ENCODE peak calls at places on chromosomes 13 and 19, in ten cellular contexts. H is neural crest cell, O is fibroblast of lung, G is uterus, W is HFF-Myc, S is nephron progenitor cell, X is suprapubic skin, Y is choroid plexus epithelial cell, C is tibial nerve, V is AG09309. M is an unnamed sample.

GRCh38 chr13:59461411-59461810 is 702.3 kb downstream of the DIAPH3 start:
- DNase-seq in H (no peak), O (no peak), G (no peak), W (no peak), S (no peak), X (no peak), Y (no peak), C (no peak), V (no peak), M (no peak)

GRCh38 chr19:16889429-16889882 is 657 bp downstream of the F2RL3 start:
- DNase-seq in H (no peak), O (no peak), G (no peak), W (no peak), S (no peak), X (peak; percentile 79), Y (no peak), C (no peak), V (no peak), M (no peak)

GRCh38 chr19:42113641-42114348 is 18.5 kb downstream of the POU2F2 start:
- DNase-seq in H (no peak), O (peak; percentile 98), G (no peak), W (peak; percentile 93), S (peak; percentile 60), X (no peak), Y (peak; percentile 90), C (no peak), V (peak; percentile 91), M (no peak)

GRCh38 chr19:57406516-57407123 is 4.3 kb upstream of the ZNF17 start:
- DNase-seq in H (peak; percentile 70), O (peak; percentile 16), G (peak; percentile 28), W (no peak), S (peak; percentile 75), X (no peak), Y (peak; percentile 61), C (no peak), V (no peak), M (peak; percentile 25)

GRCh38 chr13:50340146-50340545 is 324.9 kb downstream of the KCNRG start:
- DNase-seq in H (no peak), O (no peak), G (no peak), W (no peak), S (no peak), X (no peak), Y (no peak), C (no peak), V (no peak), M (no peak)

GRCh38 chr13:87129602-87130300 is 541.4 kb upstream of the SLITRK5 start:
- DNase-seq in H (no peak), O (peak; percentile 49), G (no peak), W (no peak), S (no peak), X (no peak), Y (peak; percentile 78), C (no peak), V (no peak), M (no peak)

GRCh38 chr13:108104736-108105135 is 110.6 kb downstream of the LIG4 start:
- DNase-seq in H (no peak), O (no peak), G (no peak), W (no peak), S (no peak), X (no peak), Y (no peak), C (no peak), V (no peak), M (no peak)

GRCh38 chr13:33322474-33322827 is 36.9 kb upstream of the STARD13 start:
- DNase-seq in H (no peak), O (peak; percentile 8), G (peak; percentile 72), W (no peak), S (no peak), X (no peak), Y (peak; percentile 80), C (no peak), V (no peak), M (no peak)

GRCh38 chr13:38350114-38350617 is 515 bp downstream of the UFM1 start:
- DNase-seq in H (no peak), O (peak; percentile 68), G (peak; percentile 54), W (no peak), S (peak; percentile 51), X (peak; percentile 85), Y (peak; percentile 65), C (peak; percentile 59), V (peak; percentile 11), M (peak; percentile 69)

GRCh38 chr13:50127017-50127725 is 111.9 kb downstream of the KCNRG start:
- DNase-seq in H (peak; percentile 40), O (peak; percentile 33), G (peak; percentile 49), W (no peak), S (peak; percentile 51), X (peak; percentile 84), Y (peak; percentile 76), C (peak; percentile 59), V (no peak), M (no peak)

GRCh38 chr13:21539687-21540086 is 64.3 kb downstream of the MICU2 start:
- DNase-seq in H (no peak), O (no peak), G (no peak), W (no peak), S (no peak), X (no peak), Y (no peak), C (no peak), V (no peak), M (no peak)

GRCh38 chr19:10655457-10656312 is 1.5 kb downstream of the ILF3 start:
- DNase-seq in H (no peak), O (peak; percentile 42), G (no peak), W (no peak), S (peak; percentile 25), X (no peak), Y (peak; percentile 50), C (no peak), V (no peak), M (no peak)

GRCh38 chr13:81927347-81927746 is 1586.4 kb upstream of the SPRY2 start:
- DNase-seq in H (no peak), O (no peak), G (no peak), W (no peak), S (no peak), X (no peak), Y (peak; percentile 37), C (no peak), V (no peak), M (no peak)

GRCh38 chr19:45632468-45633196 is 6.6 kb downstream of the EML2 start:
- DNase-seq in H (peak; percentile 74), O (peak; percentile 93), G (peak; percentile 51), W (peak; percentile 82), S (peak; percentile 92), X (peak; percentile 87), Y (peak; percentile 81), C (peak; percentile 18), V (peak; percentile 62), M (peak; percentile 60)

GRCh38 chr19:42198676-42199439 is 18.6 kb downstream of the DEDD2 start:
- DNase-seq in H (no peak), O (no peak), G (no peak), W (no peak), S (no peak), X (no peak), Y (no peak), C (no peak), V (no peak), M (no peak)

GRCh38 chr19:4715529-4716221 is 8.0 kb downstream of the DPP9 start:
- DNase-seq in H (no peak), O (no peak), G (no peak), W (no peak), S (no peak), X (no peak), Y (no peak), C (no peak), V (no peak), M (no peak)

GRCh38 chr19:50794074-50794777 is 4.0 kb downstream of the ACP4 start:
- DNase-seq in H (no peak), O (no peak), G (no peak), W (peak; percentile 16), S (no peak), X (no peak), Y (peak; percentile 12), C (no peak), V (no peak), M (no peak)

GRCh38 chr19:5665781-5666513 is 14.4 kb downstream of the MICOS13 start:
- DNase-seq in H (no peak), O (peak; percentile 58), G (no peak), W (no peak), S (no peak), X (no peak), Y (peak; percentile 80), C (no peak), V (peak; percentile 28), M (no peak)

GRCh38 chr13:111344471-111345191 is 24.2 kb downstream of the TEX29 start:
- DNase-seq in H (peak; percentile 29), O (peak; percentile 65), G (no peak), W (peak; percentile 72), S (peak; percentile 65), X (no peak), Y (peak; percentile 71), C (no peak), V (no peak), M (no peak)
- TF ChIP-seq CTCF in H (no peak), O (peak; percentile 69), G (no peak), W (peak; percentile 74), S (peak; percentile 64), X (no peak), Y (peak; percentile 70), C (no peak), V (peak; percentile 44), M (no peak)

GRCh38 chr13:70353096-70353495 is 244.8 kb upstream of the KLHL1 start:
- DNase-seq in H (no peak), O (no peak), G (no peak), W (no peak), S (peak; percentile 4), X (no peak), Y (peak; percentile 0), C (no peak), V (no peak), M (no peak)
- TF ChIP-seq CTCF in H (no peak), O (no peak), G (no peak), W (no peak), S (no peak), X (no peak), Y (no peak), C (no peak), V (no peak), M (no peak)

DNA sequence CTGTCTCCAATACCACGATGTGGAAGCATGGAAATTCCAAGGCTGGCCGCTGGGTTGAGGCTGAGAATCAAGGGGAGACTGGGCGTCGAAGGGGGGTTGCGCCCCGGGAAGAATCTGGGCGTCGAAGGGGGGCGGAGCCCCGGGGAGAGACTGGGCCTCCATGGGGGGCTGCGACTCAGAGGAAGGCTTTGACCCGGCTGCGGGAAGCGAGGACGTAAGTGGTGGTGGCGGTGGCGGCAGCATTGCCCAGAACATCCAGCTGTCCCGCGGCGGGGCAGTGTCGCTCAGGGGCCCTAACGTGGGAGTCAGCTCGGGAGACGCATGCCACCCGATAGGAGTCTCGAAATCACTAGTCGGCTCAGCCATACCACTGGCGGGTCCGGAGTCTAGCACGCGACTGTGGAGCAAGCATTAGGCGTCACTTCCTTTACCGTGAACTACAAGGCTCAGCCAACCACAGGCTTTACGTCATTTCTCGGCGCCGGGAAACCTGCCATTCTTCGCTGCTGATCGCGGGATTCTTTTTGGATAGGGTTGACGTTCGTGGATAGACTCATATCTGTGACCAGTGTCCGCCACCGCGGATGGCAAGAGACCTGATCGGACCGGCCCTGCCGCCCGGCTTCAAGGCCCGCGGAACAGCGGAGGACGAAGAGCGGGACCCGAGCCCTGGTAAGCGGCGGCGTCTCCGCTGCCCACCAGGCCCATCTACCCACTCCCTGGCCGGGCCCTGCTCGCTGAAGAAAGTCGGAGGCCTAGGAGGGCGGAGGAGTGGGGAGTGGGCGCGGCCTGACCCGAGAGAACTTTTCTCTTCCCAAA is at the start of the genes GPALPP1 and NUFIP1:
- DNase-seq in H (peak; percentile 89), O (peak; percentile 95), G (peak; percentile 91), W (peak; percentile 88), S (peak; percentile 89), X (peak; percentile 95), Y (peak; percentile 94), C (peak; percentile 95), V (peak; percentile 67), M (peak; percentile 95)
- TF ChIP-seq CTCF in H (peak; percentile 20), O (no peak), G (no peak), W (no peak), S (no peak), X (no peak), Y (peak; percentile 8), C (no peak), V (peak; percentile 4), M (no peak)

GRCh38 chr19:38227272-38228004 is 3.4 kb upstream of the DPF1 start:
- DNase-seq in H (no peak), O (no peak), G (no peak), W (no peak), S (no peak), X (no peak), Y (no peak), C (no peak), V (no peak), M (no peak)
- TF ChIP-seq CTCF in H (no peak), O (no peak), G (no peak), W (no peak), S (no peak), X (no peak), Y (no peak), C (no peak), V (no peak), M (no peak)

M was measured in omental fat pad.